ENCODE peak calls at places on chromosomes 13 and 19, in seven cellular contexts. S is GM04504; A is lower lobe of right lung; U is substantia nigra; W is fibroblast of pulmonary artery; E is head of caudate nucleus; C is activated naive CD4-positive, alpha-beta T cell treated with anti-CD3 and anti-CD28 coated beads, Interleukin-2, amount 10 ng/mL, durations not matched to agents 7 days and 5 days. V is an unnamed sample.
A peak's percentile ranks its signal among the peaks of the same experiment; 100 is the strongest.

GRCh38 chr19:3057275-3057714 is 5.0 kb downstream of the TLE5 start:
- DNase-seq in S (no peak), A (peak; percentile 85), U (peak; percentile 78), W (peak; percentile 77), E (peak; percentile 54), C (no peak), V (no peak)

GRCh38 chr19:39438270-39438934 is 2.7 kb upstream of the RPS16 start:
- DNase-seq in S (no peak), A (no peak), U (no peak), W (peak; percentile 42), E (no peak), C (no peak), V (no peak)

GRCh38 chr13:50375792-50376191 is 360.5 kb downstream of the KCNRG start:
- DNase-seq in S (no peak), A (no peak), U (no peak), W (peak; percentile 35), E (no peak), C (no peak), V (no peak)

GRCh38 chr13:106331116-106331515 is 204.3 kb downstream of the EFNB2 start:
- DNase-seq in S (no peak), A (no peak), U (no peak), W (no peak), E (peak; percentile 25), C (no peak), V (no peak)

GRCh38 chr19:19597809-19598306 is 20.6 kb downstream of the PBX4 start:
- DNase-seq in S (no peak), A (no peak), U (no peak), W (no peak), E (no peak), C (peak; percentile 66), V (no peak)

GRCh38 chr19:23887642-23888041 is 27.0 kb upstream of the ZNF726 start:
- DNase-seq in S (no peak), A (no peak), U (no peak), W (no peak), E (no peak), C (no peak), V (no peak)

GRCh38 chr19:5613466-5613865 is 9.1 kb downstream of the SAFB2 start:
- DNase-seq in S (no peak), A (no peak), U (no peak), W (no peak), E (no peak), C (no peak), V (no peak)

GRCh38 chr19:18193388-18194207 is 580 bp downstream of the MPV17L2 start:
- DNase-seq in S (no peak), A (no peak), U (no peak), W (no peak), E (no peak), C (no peak), V (peak; percentile 58)

GRCh38 chr13:37023871-37024270 is 23.3 kb downstream of the EXOSC8 start:
- DNase-seq in S (peak; percentile 19), A (no peak), U (no peak), W (no peak), E (no peak), C (no peak), V (no peak)

GRCh38 chr19:39736088-39736487 is 1.7 kb downstream of the CLC start:
- DNase-seq in S (no peak), A (no peak), U (no peak), W (peak; percentile 1), E (no peak), C (no peak), V (no peak)

GRCh38 chr19:16631465-16631864 is 3.5 kb upstream of the MED26 start:
- DNase-seq in S (no peak), A (no peak), U (no peak), W (no peak), E (no peak), C (no peak), V (no peak)

GRCh38 chr19:3669616-3670257 is 30.5 kb downstream of the PIP5K1C start:
- DNase-seq in S (no peak), A (no peak), U (no peak), W (no peak), E (no peak), C (no peak), V (no peak)

GRCh38 chr13:22135446-22135845 is 464.6 kb downstream of the FGF9 start:
- DNase-seq in S (no peak), A (no peak), U (no peak), W (no peak), E (no peak), C (no peak), V (no peak)

GRCh38 chr19:2719910-2720776 is 1.0 kb downstream of the DIRAS1 start:
- DNase-seq in S (no peak), A (peak; percentile 44), U (peak; percentile 42), W (no peak), E (peak; percentile 66), C (no peak), V (peak; percentile 43)

GRCh38 chr13:44685641-44686040 is 109.5 kb upstream of the TSC22D1 start:
- DNase-seq in S (no peak), A (no peak), U (no peak), W (peak; percentile 36), E (no peak), C (no peak), V (no peak)

GRCh38 chr13:29532821-29533220 is 62.7 kb downstream of the SLC7A1 start:
- DNase-seq in S (peak; percentile 16), A (no peak), U (no peak), W (no peak), E (no peak), C (no peak), V (no peak)

GRCh38 chr13:110912651-110913051 is 2.2 kb downstream of the ANKRD10 start:
- DNase-seq in S (no peak), A (no peak), U (no peak), W (peak; percentile 87), E (no peak), C (no peak), V (no peak)

GRCh38 chr13:24220086-24220703 is 59.7 kb downstream of the SPATA13 start:
- DNase-seq in S (peak; percentile 68), A (no peak), U (peak; percentile 63), W (peak; percentile 92), E (no peak), C (peak; percentile 61), V (no peak)

GRCh38 chr13:106372199-106373160 is 163.0 kb downstream of the EFNB2 start:
- DNase-seq in S (peak; percentile 64), A (no peak), U (no peak), W (peak; percentile 59), E (no peak), C (no peak), V (no peak)

GRCh38 chr13:48562296-48563066 is 29.6 kb upstream of the RCBTB2 start:
- DNase-seq in S (no peak), A (no peak), U (no peak), W (no peak), E (no peak), C (peak; percentile 86), V (no peak)

GRCh38 chr13:23547000-23547590 is 23.1 kb upstream of the TNFRSF19 start:
- DNase-seq in S (no peak), A (no peak), U (peak; percentile 16), W (peak; percentile 47), E (peak; percentile 9), C (no peak), V (no peak)

V was measured in amygdala.